ENCODE peak calls at places on chromosome 2, in nine cellular contexts. T is fibroblast of the aortic adventitia, G is NCI-H1436, Z is NCI-H69, N is mesenteric fat pad, S is neuronal stem cell, E is neural progenitor cell, C is hypothalamus, M is fibroblast of mammary gland. Y is an unnamed sample.

GRCh38 chr2:636151-636621 is 41.0 kb downstream of the TMEM18 start:
- DNase-seq in T (no peak), G (no peak), Z (no peak), N (no peak), S (no peak), E (no peak), C (no peak), M (no peak), Y (no peak)

GRCh38 chr2:54549912-54550518 is 93.9 kb downstream of the SPTBN1 start:
- DNase-seq in T (no peak), G (no peak), Z (no peak), N (no peak), S (no peak), E (no peak), C (peak), M (no peak), Y (no peak)

GRCh38 chr2:109607766-109608165 is 6.0 kb downstream of the SEPTIN10 start:
- DNase-seq in T (peak), G (no peak), Z (no peak), N (no peak), S (no peak), E (no peak), C (no peak), M (peak), Y (no peak)

GRCh38 chr2:239212553-239213419 is 188.0 kb downstream of the HDAC4 start:
- DNase-seq in T (no peak), G (no peak), Z (peak), N (peak), S (no peak), E (peak), C (no peak), M (no peak), Y (no peak)

GRCh38 chr2:198314559-198315153 is 510.3 kb downstream of the PLCL1 start:
- DNase-seq in T (peak), G (peak), Z (peak), N (no peak), S (peak), E (peak), C (no peak), M (peak), Y (no peak)

GRCh38 chr2:199160677-199161465 is 296.9 kb downstream of the SATB2 start:
- DNase-seq in T (peak), G (no peak), Z (no peak), N (no peak), S (no peak), E (no peak), C (no peak), M (peak), Y (no peak)

GRCh38 chr2:190996338-190996946 is 17.5 kb downstream of the STAT1 start:
- DNase-seq in T (peak), G (no peak), Z (peak), N (no peak), S (peak), E (peak), C (no peak), M (peak), Y (no peak)

GRCh38 chr2:65130440-65131175 is 702 bp upstream of the RAB1A start:
- DNase-seq in T (peak), G (peak), Z (no peak), N (no peak), S (no peak), E (no peak), C (peak), M (no peak), Y (no peak)

GRCh38 chr2:146572598-146572997 is 1272.2 kb upstream of the ACVR2A start:
- DNase-seq in T (no peak), G (no peak), Z (no peak), N (no peak), S (no peak), E (no peak), C (no peak), M (peak), Y (no peak)

GRCh38 chr2:157229572-157229971 is 27.9 kb upstream of the GALNT5 start:
- DNase-seq in T (peak), G (no peak), Z (no peak), N (no peak), S (no peak), E (no peak), C (no peak), M (peak), Y (no peak)

GRCh38 chr2:110991951-110992350 is 128.8 kb upstream of the BCL2L11 start:
- DNase-seq in T (no peak), G (no peak), Z (peak), N (no peak), S (no peak), E (no peak), C (no peak), M (no peak), Y (no peak)

GRCh38 chr2:50059462-50059861 is 905.1 kb upstream of the FSHR start:
- DNase-seq in T (no peak), G (no peak), Z (no peak), N (no peak), S (no peak), E (no peak), C (no peak), M (no peak), Y (no peak)

GRCh38 chr2:199659207-199659606 is 191.8 kb downstream of the FTCDNL1 start:
- DNase-seq in T (peak), G (no peak), Z (peak), N (no peak), S (peak), E (peak), C (peak), M (peak), Y (no peak)

GRCh38 chr2:71492112-71492511 is 38.8 kb downstream of the DYSF start:
- DNase-seq in T (no peak), G (no peak), Z (peak), N (peak), S (no peak), E (no peak), C (no peak), M (no peak), Y (no peak)

GRCh38 chr2:73852020-73852419 is 23.3 kb downstream of the STAMBP start:
- DNase-seq in T (peak), G (no peak), Z (no peak), N (no peak), S (no peak), E (no peak), C (no peak), M (peak), Y (no peak)

GRCh38 chr2:96888082-96889011 is 18.5 kb upstream of the SEMA4C start:
- DNase-seq in T (no peak), G (no peak), Z (peak), N (no peak), S (no peak), E (no peak), C (peak), M (no peak), Y (no peak)

GRCh38 chr2:63628543-63628942 is 39.8 kb downstream of the MDH1 start:
- DNase-seq in T (no peak), G (no peak), Z (no peak), N (no peak), S (no peak), E (no peak), C (no peak), M (no peak), Y (no peak)